ENCODE peak calls at places on chromosomes 5 and 9, in nine cellular contexts. One of them, this sample, is unnamed. For H3K4me1 and H3K9me3, the result is how much of the 10 kb centered on the place peaks cover.

GRCh38 chr5:119036101-119036762 is 34.7 kb upstream of the DMXL1 start:
- DNase-seq in fibroblast of lung: peak
- DNase-seq in prostate gland: no peak
- DNase-seq in tibial artery: no peak
- DNase-seq in GM23248: peak
- DNase-seq in mucosa of descending colon: no peak
- DNase-seq in neuronal stem cell: no peak
- DNase-seq in heart right ventricle: no peak
- DNase-seq in PC-3: peak
- DNase-seq in this sample: no peak

GRCh38 chr5:104763163-104763562 is 1200.6 kb upstream of the NUDT12 start:
- DNase-seq in fibroblast of lung: no peak
- DNase-seq in prostate gland: no peak
- DNase-seq in tibial artery: no peak
- DNase-seq in GM23248: no peak
- DNase-seq in mucosa of descending colon: no peak
- DNase-seq in neuronal stem cell: no peak
- DNase-seq in heart right ventricle: no peak
- DNase-seq in PC-3: no peak
- DNase-seq in this sample: no peak

GRCh38 chr5:73672130-73672529 is 46.1 kb downstream of the ARHGEF28 start:
- DNase-seq in fibroblast of lung: no peak
- DNase-seq in prostate gland: no peak
- DNase-seq in tibial artery: no peak
- DNase-seq in GM23248: no peak
- DNase-seq in mucosa of descending colon: no peak
- DNase-seq in neuronal stem cell: no peak
- DNase-seq in heart right ventricle: no peak
- DNase-seq in PC-3: no peak
- DNase-seq in this sample: no peak

GRCh38 chr5:169637856-169638190 is 748 bp downstream of the DOCK2 start:
- DNase-seq in fibroblast of lung: no peak
- DNase-seq in prostate gland: no peak
- DNase-seq in tibial artery: no peak
- DNase-seq in GM23248: no peak
- DNase-seq in mucosa of descending colon: peak
- DNase-seq in neuronal stem cell: no peak
- DNase-seq in heart right ventricle: no peak
- DNase-seq in PC-3: no peak
- DNase-seq in this sample: no peak

GRCh38 chr5:82244854-82245635 is 33.1 kb downstream of the RPS23 start:
- DNase-seq in fibroblast of lung: peak
- DNase-seq in prostate gland: no peak
- DNase-seq in tibial artery: no peak
- DNase-seq in GM23248: peak
- DNase-seq in mucosa of descending colon: no peak
- DNase-seq in neuronal stem cell: no peak
- DNase-seq in heart right ventricle: no peak
- DNase-seq in PC-3: no peak
- DNase-seq in this sample: no peak

GRCh38 chr9:109520475-109521132 is 22.5 kb upstream of the PTPN3 start:
- DNase-seq in fibroblast of lung: peak
- DNase-seq in prostate gland: peak
- DNase-seq in tibial artery: peak
- DNase-seq in GM23248: peak
- DNase-seq in mucosa of descending colon: no peak
- DNase-seq in neuronal stem cell: peak
- DNase-seq in heart right ventricle: no peak
- DNase-seq in PC-3: peak
- DNase-seq in this sample: peak

GRCh38 chr9:137000177-137000930 is 4.0 kb upstream of the CLIC3 start:
- DNase-seq in fibroblast of lung: peak
- DNase-seq in prostate gland: no peak
- DNase-seq in tibial artery: no peak
- DNase-seq in GM23248: peak
- DNase-seq in mucosa of descending colon: no peak
- DNase-seq in neuronal stem cell: no peak
- DNase-seq in heart right ventricle: no peak
- DNase-seq in PC-3: no peak
- DNase-seq in this sample: no peak

GRCh38 chr9:82152181-82152580 is 163.6 kb downstream of the SPATA31D1 start:
- DNase-seq in fibroblast of lung: peak
- DNase-seq in prostate gland: no peak
- DNase-seq in tibial artery: no peak
- DNase-seq in GM23248: peak
- DNase-seq in mucosa of descending colon: no peak
- DNase-seq in neuronal stem cell: no peak
- DNase-seq in heart right ventricle: no peak
- DNase-seq in PC-3: peak
- DNase-seq in this sample: no peak

GRCh38 chr5:65072836-65073620 is 304.3 kb downstream of the CWC27 start:
- DNase-seq in fibroblast of lung: no peak
- DNase-seq in prostate gland: no peak
- DNase-seq in tibial artery: no peak
- DNase-seq in GM23248: no peak
- DNase-seq in mucosa of descending colon: no peak
- DNase-seq in neuronal stem cell: no peak
- DNase-seq in heart right ventricle: no peak
- DNase-seq in PC-3: no peak
- DNase-seq in this sample: no peak

GRCh38 chr5:93164690-93165089 is 416.3 kb downstream of the NR2F1-AS1 start:
- DNase-seq in fibroblast of lung: peak
- DNase-seq in prostate gland: no peak
- DNase-seq in tibial artery: no peak
- DNase-seq in GM23248: peak
- DNase-seq in mucosa of descending colon: no peak
- DNase-seq in neuronal stem cell: no peak
- DNase-seq in heart right ventricle: no peak
- DNase-seq in PC-3: peak
- DNase-seq in this sample: no peak

GRCh38 chr5:39106332-39106731 is 32.1 kb upstream of the RICTOR start:
- DNase-seq in fibroblast of lung: peak
- DNase-seq in prostate gland: no peak
- DNase-seq in tibial artery: no peak
- DNase-seq in GM23248: peak
- DNase-seq in mucosa of descending colon: no peak
- DNase-seq in neuronal stem cell: no peak
- DNase-seq in heart right ventricle: no peak
- DNase-seq in PC-3: peak
- DNase-seq in this sample: no peak

GRCh38 chr9:5799314-5799713 is 33.6 kb downstream of the ERMP1 start:
- DNase-seq in fibroblast of lung: peak
- DNase-seq in prostate gland: peak
- DNase-seq in tibial artery: no peak
- DNase-seq in GM23248: peak
- DNase-seq in mucosa of descending colon: no peak
- DNase-seq in neuronal stem cell: no peak
- DNase-seq in heart right ventricle: no peak
- DNase-seq in PC-3: peak
- DNase-seq in this sample: peak

GRCh38 chr5:2752059-2752874 is 790 bp upstream of the IRX2 start:
- DNase-seq in fibroblast of lung: no peak
- DNase-seq in prostate gland: no peak
- DNase-seq in tibial artery: no peak
- DNase-seq in GM23248: peak
- DNase-seq in mucosa of descending colon: no peak
- DNase-seq in neuronal stem cell: no peak
- DNase-seq in heart right ventricle: peak
- DNase-seq in PC-3: peak
- DNase-seq in this sample: peak

GRCh38 chr9:92263131-92263530 is 30.4 kb downstream of the IARS1 start:
- DNase-seq in fibroblast of lung: no peak
- DNase-seq in prostate gland: no peak
- DNase-seq in tibial artery: no peak
- DNase-seq in GM23248: no peak
- DNase-seq in mucosa of descending colon: no peak
- DNase-seq in neuronal stem cell: no peak
- DNase-seq in heart right ventricle: no peak
- DNase-seq in PC-3: no peak
- DNase-seq in this sample: no peak

GRCh38 chr9:136981588-136982231 is 1.1 kb upstream of the LCNL1 start:
- DNase-seq in fibroblast of lung: no peak
- DNase-seq in prostate gland: no peak
- DNase-seq in tibial artery: no peak
- DNase-seq in GM23248: no peak
- DNase-seq in mucosa of descending colon: no peak
- DNase-seq in neuronal stem cell: no peak
- DNase-seq in heart right ventricle: peak
- DNase-seq in PC-3: no peak
- DNase-seq in this sample: no peak

GRCh38 chr9:31153250-31153840 is 1231.1 kb upstream of the ACO1 start:
- DNase-seq in fibroblast of lung: peak
- DNase-seq in prostate gland: no peak
- DNase-seq in tibial artery: no peak
- DNase-seq in GM23248: no peak
- DNase-seq in mucosa of descending colon: no peak
- DNase-seq in neuronal stem cell: no peak
- DNase-seq in heart right ventricle: no peak
- DNase-seq in PC-3: no peak
- DNase-seq in this sample: no peak

GRCh38 chr5:1779021-1779680 is 20.5 kb downstream of the MRPL36 start:
- DNase-seq in fibroblast of lung: no peak
- DNase-seq in prostate gland: no peak
- DNase-seq in tibial artery: peak
- DNase-seq in GM23248: no peak
- DNase-seq in mucosa of descending colon: no peak
- DNase-seq in neuronal stem cell: no peak
- DNase-seq in heart right ventricle: no peak
- DNase-seq in PC-3: no peak
- DNase-seq in this sample: no peak

GRCh38 chr9:131668439-131669233 is 71.2 kb downstream of the RAPGEF1 start:
- DNase-seq in fibroblast of lung: peak
- DNase-seq in prostate gland: no peak
- DNase-seq in tibial artery: no peak
- DNase-seq in GM23248: peak
- DNase-seq in mucosa of descending colon: peak
- DNase-seq in neuronal stem cell: no peak
- DNase-seq in heart right ventricle: no peak
- DNase-seq in PC-3: peak
- DNase-seq in this sample: no peak

GRCh38 chr9:101270325-101270701 is 114.5 kb downstream of the BAAT start:
- DNase-seq in fibroblast of lung: no peak
- DNase-seq in prostate gland: no peak
- DNase-seq in tibial artery: no peak
- DNase-seq in GM23248: peak
- DNase-seq in mucosa of descending colon: no peak
- DNase-seq in neuronal stem cell: no peak
- DNase-seq in heart right ventricle: no peak
- DNase-seq in PC-3: no peak
- DNase-seq in this sample: no peak

GRCh38 chr9:17531642-17532254 is 47.1 kb upstream of the SH3GL2 start:
- DNase-seq in fibroblast of lung: peak
- DNase-seq in prostate gland: no peak
- DNase-seq in tibial artery: no peak
- DNase-seq in GM23248: peak
- DNase-seq in mucosa of descending colon: no peak
- DNase-seq in neuronal stem cell: peak
- DNase-seq in heart right ventricle: no peak
- DNase-seq in PC-3: peak
- DNase-seq in this sample: peak

DNA sequence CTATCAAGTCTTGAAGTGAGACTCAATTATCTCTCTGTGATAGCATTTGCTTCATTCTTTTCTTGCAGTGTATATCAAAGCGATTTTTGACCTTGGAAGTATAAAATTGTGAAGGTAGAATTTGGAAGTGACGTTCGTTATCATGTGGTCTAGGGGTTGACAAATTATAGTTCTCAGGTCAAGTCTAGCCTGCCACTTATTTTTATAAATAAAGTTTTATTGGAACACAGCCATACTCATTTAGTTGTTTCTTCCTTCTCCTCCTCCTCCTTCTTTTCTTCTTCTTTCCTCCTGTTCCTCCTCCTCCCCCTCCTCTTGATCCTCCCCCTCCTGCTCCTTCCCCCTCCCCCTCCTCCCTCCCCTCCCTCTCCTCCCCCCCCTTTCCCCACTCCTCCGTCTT is 38.0 kb downstream of the LRRTM2 start:
- DNase-seq in fibroblast of lung: no peak
- DNase-seq in prostate gland: no peak
- DNase-seq in tibial artery: no peak
- DNase-seq in GM23248: no peak
- DNase-seq in mucosa of descending colon: no peak
- DNase-seq in neuronal stem cell: no peak
- DNase-seq in heart right ventricle: no peak
- DNase-seq in PC-3: no peak
- DNase-seq in this sample: no peak
- H3K4me1 ChIP-seq in fibroblast of lung: under half
- H3K4me1 ChIP-seq in prostate gland: under half
- H3K4me1 ChIP-seq in tibial artery: half or more
- H3K4me1 ChIP-seq in GM23248: under half
- H3K4me1 ChIP-seq in mucosa of descending colon: under half
- H3K4me1 ChIP-seq in neuronal stem cell: under half
- H3K4me1 ChIP-seq in heart right ventricle: half or more
- H3K4me1 ChIP-seq in PC-3: under half
- H3K4me1 ChIP-seq in this sample: under half

GRCh38 chr9:28120241-28121025 is 547.2 kb upstream of the C9orf72 start:
- DNase-seq in fibroblast of lung: no peak
- DNase-seq in prostate gland: no peak
- DNase-seq in tibial artery: no peak
- DNase-seq in GM23248: no peak
- DNase-seq in mucosa of descending colon: no peak
- DNase-seq in neuronal stem cell: peak
- DNase-seq in heart right ventricle: no peak
- DNase-seq in PC-3: no peak
- DNase-seq in this sample: peak
- H3K4me3 ChIP-seq in fibroblast of lung: no peak
- H3K4me3 ChIP-seq in prostate gland: no peak
- H3K4me3 ChIP-seq in tibial artery: no peak
- H3K4me3 ChIP-seq in GM23248: no peak
- H3K4me3 ChIP-seq in mucosa of descending colon: no peak
- H3K4me3 ChIP-seq in neuronal stem cell: no peak
- H3K4me3 ChIP-seq in heart right ventricle: no peak
- H3K4me3 ChIP-seq in PC-3: no peak
- H3K4me3 ChIP-seq in this sample: no peak

DNA sequence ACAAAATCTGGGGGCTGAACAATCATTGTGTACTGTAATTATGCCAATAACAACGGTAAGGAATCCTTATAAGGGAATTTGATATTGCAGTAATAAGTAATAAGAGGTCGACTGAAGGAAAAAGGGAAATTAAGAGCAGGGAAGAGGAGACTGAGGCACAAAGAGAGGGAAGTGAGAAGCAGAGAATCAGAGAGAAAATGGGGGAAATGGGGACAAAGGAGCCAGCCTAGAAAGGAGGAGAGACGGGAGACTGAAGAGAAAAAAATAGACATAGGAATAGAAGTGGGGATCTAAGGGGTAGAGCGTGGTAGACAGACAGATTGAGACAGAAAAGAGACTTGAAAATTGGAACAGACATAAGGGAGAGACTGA is 518 bp upstream of the ZNF300 start:
- DNase-seq in fibroblast of lung: no peak
- DNase-seq in prostate gland: no peak
- DNase-seq in tibial artery: no peak
- DNase-seq in GM23248: no peak
- DNase-seq in mucosa of descending colon: no peak
- DNase-seq in neuronal stem cell: no peak
- DNase-seq in heart right ventricle: no peak
- DNase-seq in PC-3: no peak
- DNase-seq in this sample: no peak
- H3K9me3 ChIP-seq in fibroblast of lung: under half
- H3K9me3 ChIP-seq in prostate gland: under half
- H3K9me3 ChIP-seq in tibial artery: under half
- H3K9me3 ChIP-seq in GM23248: under half
- H3K9me3 ChIP-seq in mucosa of descending colon: half or more
- H3K9me3 ChIP-seq in neuronal stem cell: under half
- H3K9me3 ChIP-seq in heart right ventricle: half or more
- H3K9me3 ChIP-seq in PC-3: half or more
- H3K9me3 ChIP-seq in this sample: under half

GRCh38 chr9:134541373-134541747 is 100.2 kb upstream of the COL5A1 start:
- DNase-seq in fibroblast of lung: no peak
- DNase-seq in prostate gland: no peak
- DNase-seq in tibial artery: no peak
- DNase-seq in GM23248: no peak
- DNase-seq in mucosa of descending colon: peak
- DNase-seq in neuronal stem cell: no peak
- DNase-seq in heart right ventricle: no peak
- DNase-seq in PC-3: no peak
- DNase-seq in this sample: no peak
- H3K4me1 ChIP-seq in fibroblast of lung: under half
- H3K4me1 ChIP-seq in prostate gland: under half
- H3K4me1 ChIP-seq in tibial artery: under half
- H3K4me1 ChIP-seq in GM23248: under half
- H3K4me1 ChIP-seq in mucosa of descending colon: under half
- H3K4me1 ChIP-seq in neuronal stem cell: under half
- H3K4me1 ChIP-seq in heart right ventricle: under half
- H3K4me1 ChIP-seq in PC-3: under half
- H3K4me1 ChIP-seq in this sample: under half